ENCODE peak calls at places on chromosome 19, in five cellular contexts. H is cardiac fibroblast, P is heart left ventricle, M is astrocyte, Z is right atrium auricular region. X is an unnamed sample.

GRCh38 chr19:37977391-37977790 is 70.4 kb downstream of the SIPA1L3 start:
- DNase-seq in H (no peak), P (no peak), M (no peak), Z (no peak), X (no peak)

GRCh38 chr19:20107301-20107700 is 29.5 kb downstream of the ZNF90 start:
- DNase-seq in H (no peak), P (no peak), M (no peak), Z (no peak), X (no peak)

GRCh38 chr19:55546822-55547614 is 1.7 kb upstream of the SBK3 start:
- DNase-seq in H (peak), P (peak), M (peak), Z (peak), X (no peak)

GRCh38 chr19:1057185-1057857 is 9.6 kb upstream of the ARHGAP45 start:
- DNase-seq in H (peak), P (no peak), M (peak), Z (no peak), X (no peak)

GRCh38 chr19:30228726-30229523 is 143.3 kb upstream of the ZNF536 start:
- DNase-seq in H (peak), P (no peak), M (no peak), Z (no peak), X (no peak)

GRCh38 chr19:35542209-35542608 is 3.2 kb upstream of the TMEM147 start:
- DNase-seq in H (no peak), P (no peak), M (no peak), Z (no peak), X (no peak)

GRCh38 chr19:4010808-4011110 is 3.2 kb downstream of the PIAS4 start:
- DNase-seq in H (no peak), P (no peak), M (no peak), Z (no peak), X (no peak)

GRCh38 chr19:18800636-18801035 is 9.5 kb upstream of the COMP start:
- DNase-seq in H (no peak), P (no peak), M (no peak), Z (no peak), X (no peak)

GRCh38 chr19:55041627-55042343 is 3.7 kb upstream of the GP6 start:
- DNase-seq in H (no peak), P (no peak), M (no peak), Z (no peak), X (no peak)

GRCh38 chr19:56099638-56100539 is 21.2 kb downstream of the ZNF787 start:
- DNase-seq in H (no peak), P (no peak), M (no peak), Z (no peak), X (no peak)

GRCh38 chr19:5150902-5151741 is 182.2 kb downstream of the KDM4B start:
- DNase-seq in H (no peak), P (no peak), M (no peak), Z (no peak), X (no peak)

DNA sequence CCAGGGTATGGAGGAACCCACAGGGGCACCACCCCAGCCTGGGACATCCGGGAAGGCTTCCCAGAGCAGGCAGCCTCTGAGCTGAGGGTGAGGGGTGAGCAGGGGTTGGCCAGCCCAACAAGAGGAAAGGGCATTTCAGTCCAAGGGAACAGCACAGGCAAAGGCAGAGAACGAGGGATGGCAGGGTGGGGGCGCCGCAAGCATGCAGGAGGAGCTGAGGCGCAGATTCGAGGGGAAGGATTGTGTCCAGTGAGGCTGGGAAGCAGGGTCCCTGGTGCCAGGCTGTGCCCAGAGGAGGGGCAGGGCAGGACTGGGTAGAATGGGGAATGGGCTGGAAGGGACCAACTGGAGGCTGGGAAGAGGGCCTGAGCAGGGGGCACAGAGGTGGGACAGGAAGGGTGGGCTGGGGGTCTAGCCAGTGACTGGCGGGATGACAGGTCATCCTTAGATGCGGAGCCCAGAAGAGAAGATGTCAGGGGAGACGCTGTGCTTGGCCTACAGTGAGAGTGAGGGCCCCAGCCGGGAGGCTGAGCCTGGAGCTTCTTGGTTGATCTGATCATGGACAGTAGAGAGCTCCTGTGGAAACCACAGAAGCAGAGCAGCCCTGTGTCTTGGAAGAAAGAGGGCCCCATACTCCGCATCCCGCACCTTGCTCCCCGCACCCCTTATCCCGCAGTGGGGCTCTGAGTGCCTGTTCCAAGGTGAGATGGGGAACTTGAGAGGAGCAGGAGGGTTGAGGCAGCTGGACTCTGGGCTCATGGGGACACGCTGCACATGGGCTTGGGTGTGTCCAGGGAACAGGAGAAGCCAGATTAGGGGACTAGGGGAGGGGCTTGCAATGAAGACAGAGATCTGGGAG is 13.7 kb downstream of the EMP3 start:
- DNase-seq in H (no peak), P (no peak), M (no peak), Z (no peak), X (no peak)
- TF ChIP-seq CTCF in H (no peak), P (no peak), M (no peak), Z (no peak), X (no peak)

GRCh38 chr19:9144920-9145319 is 4.7 kb downstream of the ZNF317 start:
- DNase-seq in H (peak), P (no peak), M (no peak), Z (no peak), X (no peak)

GRCh38 chr19:9139609-9140158 is 513 bp upstream of the ZNF317 start:
- DNase-seq in H (no peak), P (no peak), M (no peak), Z (peak), X (no peak)

GRCh38 chr19:9140159-9140874 is at the start of gene ZNF317:
- DNase-seq in H (peak), P (peak), M (peak), Z (peak), X (peak)
- TF ChIP-seq CTCF in H (no peak), P (no peak), M (no peak), Z (no peak), X (no peak)

DNA sequence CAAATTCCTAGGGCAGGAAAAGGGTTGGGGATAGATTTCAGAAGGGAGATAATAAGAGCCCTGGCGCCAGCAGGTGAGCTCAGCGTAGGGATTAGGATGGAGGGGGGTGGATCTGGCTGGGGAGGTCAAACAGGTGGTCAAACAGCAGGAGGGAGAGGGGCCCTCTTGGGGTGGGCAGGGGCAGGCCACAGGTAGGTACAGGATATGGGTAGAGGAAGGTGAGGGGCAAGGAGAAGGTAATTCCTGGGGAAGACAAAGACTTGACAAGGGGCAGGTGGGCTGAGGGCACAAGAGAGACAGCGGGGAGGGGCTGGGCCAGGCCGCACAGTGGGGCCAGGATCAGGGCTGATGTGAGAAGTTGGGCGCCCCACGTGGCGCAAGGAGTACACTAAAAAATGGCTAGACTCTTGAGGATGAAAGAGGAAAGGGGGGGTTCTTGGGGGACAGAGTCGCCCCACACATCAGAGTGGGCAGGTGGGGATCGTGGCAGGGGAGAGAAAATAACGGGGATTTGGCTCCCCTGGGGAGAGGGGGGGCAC is 713 bp downstream of the KRI1 start:
- DNase-seq in H (peak), P (peak), M (no peak), Z (no peak), X (no peak)
- TF ChIP-seq CTCF in H (peak), P (no peak), M (peak), Z (no peak), X (no peak)

DNA sequence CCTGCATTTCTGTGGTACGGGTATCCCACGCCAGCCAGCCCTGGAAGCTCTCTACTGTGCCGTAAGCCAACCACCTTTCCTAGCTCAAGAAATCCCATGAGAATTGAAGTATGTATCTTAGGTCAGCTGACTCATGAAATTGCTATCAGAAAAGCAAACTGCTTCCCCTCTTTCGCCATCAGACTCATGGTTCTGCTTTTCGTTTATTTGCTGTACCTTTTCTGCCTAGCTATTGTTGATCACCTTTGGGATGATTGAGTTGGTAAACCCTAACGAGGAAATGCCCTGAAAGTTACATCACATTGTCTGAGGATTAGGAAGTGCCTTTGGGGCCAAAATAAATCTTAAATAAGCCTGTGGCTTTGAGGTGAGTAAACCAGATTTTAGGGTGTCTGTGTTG is at the start of gene ADGRE3:
- DNase-seq in H (no peak), P (no peak), M (no peak), Z (no peak), X (no peak)
- TF ChIP-seq CTCF in H (no peak), P (no peak), M (no peak), Z (no peak), X (no peak)

GRCh38 chr19:50607388-50607787 is 32.3 kb downstream of the SYT3 start:
- DNase-seq in H (no peak), P (no peak), M (no peak), Z (no peak), X (no peak)

GRCh38 chr19:50602496-50602895 is 34.3 kb upstream of the LRRC4B start:
- DNase-seq in H (no peak), P (no peak), M (no peak), Z (no peak), X (no peak)

GRCh38 chr19:50602935-50603334 is 34.7 kb upstream of the LRRC4B start:
- DNase-seq in H (no peak), P (no peak), M (no peak), Z (no peak), X (no peak)

GRCh38 chr19:50607874-50608785 is 31.6 kb downstream of the SYT3 start:
- DNase-seq in H (peak), P (peak), M (peak), Z (peak), X (peak)
- TF ChIP-seq CTCF in H (peak), P (peak), M (peak), Z (peak), X (no peak)

GRCh38 chr19:53019684-53020083 is 6.0 kb downstream of the ERVV-1 start:
- DNase-seq in H (no peak), P (no peak), M (no peak), Z (no peak), X (no peak)
- TF ChIP-seq CTCF in H (peak), P (no peak), M (no peak), Z (no peak), X (no peak)

GRCh38 chr19:49119411-49120324 is at the start of gene PPFIA3:
- DNase-seq in H (peak), P (peak), M (peak), Z (peak), X (no peak)

GRCh38 chr19:49120868-49121267 is 1.5 kb downstream of the PPFIA3 start:
- DNase-seq in H (no peak), P (no peak), M (no peak), Z (no peak), X (no peak)

GRCh38 chr19:49117677-49118564 is 1.0 kb downstream of the C19orf73 start:
- DNase-seq in H (no peak), P (no peak), M (no peak), Z (no peak), X (no peak)

GRCh38 chr19:49120325-49120683 is 960 bp downstream of the PPFIA3 start:
- DNase-seq in H (no peak), P (no peak), M (no peak), Z (no peak), X (no peak)

GRCh38 chr19:49118565-49119410 is at the start of gene C19orf73:
- DNase-seq in H (peak), P (peak), M (peak), Z (peak), X (peak)
- TF ChIP-seq CTCF in H (no peak), P (peak), M (no peak), Z (peak), X (peak)

DNA sequence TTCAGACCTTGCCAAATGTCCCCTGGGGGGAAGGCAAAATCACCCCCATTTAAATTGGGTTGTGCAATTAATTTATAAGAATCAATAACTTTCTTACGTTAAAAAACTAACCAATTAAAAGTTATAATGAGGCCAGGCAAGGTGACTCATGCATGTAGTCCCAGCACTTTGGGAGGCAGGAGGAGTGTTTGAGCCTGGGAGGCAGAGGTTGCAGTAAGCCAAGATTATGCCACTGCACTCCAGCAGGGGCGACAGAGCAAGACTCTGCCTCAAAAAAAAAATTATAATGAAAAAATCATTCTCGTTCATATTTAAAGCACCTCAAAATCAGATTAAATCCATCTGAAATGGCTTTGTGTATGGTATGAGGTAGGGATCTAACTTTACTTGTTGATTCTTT is 18.4 kb upstream of the SIGLEC14 start:
- DNase-seq in H (peak), P (no peak), M (no peak), Z (no peak), X (no peak)
- TF ChIP-seq CTCF in H (peak), P (no peak), M (no peak), Z (no peak), X (no peak)

DNA sequence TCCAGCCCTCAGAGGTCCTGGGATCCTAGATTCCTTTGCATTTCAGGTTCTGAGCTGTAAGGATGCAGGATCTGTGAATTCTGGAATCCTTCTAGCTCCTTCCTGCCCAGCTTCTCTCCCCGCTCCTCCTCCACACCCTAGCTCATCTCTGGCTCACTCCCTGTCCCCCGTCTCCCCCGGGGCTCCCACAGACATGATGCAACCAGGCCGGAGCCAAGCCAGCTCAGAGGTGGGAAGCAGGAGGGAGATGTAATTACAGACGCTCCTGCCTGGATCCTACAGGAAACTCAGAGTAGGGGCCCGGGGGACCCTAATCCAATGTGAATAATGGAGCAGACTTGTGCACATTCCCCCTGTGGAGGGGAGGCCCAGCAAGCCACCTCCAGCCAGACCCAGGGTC is 4.5 kb downstream of the GNG8 start:
- DNase-seq in H (peak), P (no peak), M (no peak), Z (no peak), X (no peak)
- TF ChIP-seq CTCF in H (no peak), P (no peak), M (no peak), Z (no peak), X (no peak)

GRCh38 chr19:6963259-6963852 is 57.9 kb downstream of the MBD3L2B start:
- DNase-seq in H (no peak), P (no peak), M (no peak), Z (no peak), X (no peak)

GRCh38 chr19:6958786-6959185 is 62.4 kb downstream of the MBD3L2B start:
- DNase-seq in H (no peak), P (no peak), M (no peak), Z (no peak), X (no peak)

GRCh38 chr19:6967962-6968361 is 53.3 kb downstream of the MBD3L2B start:
- DNase-seq in H (no peak), P (no peak), M (no peak), Z (no peak), X (no peak)

GRCh38 chr19:6969490-6969889 is 51.7 kb downstream of the MBD3L2B start:
- DNase-seq in H (no peak), P (no peak), M (no peak), Z (no peak), X (no peak)

GRCh38 chr19:6963937-6964336 is 57.3 kb downstream of the MBD3L2B start:
- DNase-seq in H (no peak), P (no peak), M (no peak), Z (no peak), X (peak)
- TF ChIP-seq CTCF in H (peak), P (no peak), M (no peak), Z (peak), X (peak)